ENCODE peak calls at places on chromosomes 3 and 15, in four cellular contexts. G, Y, A and L are unnamed samples.
A peak's percentile ranks its signal among the peaks of the same experiment; 100 is the strongest.

GRCh38 chr3:134363381-134363755 is 10.9 kb downstream of the AMOTL2 start:
- DNase-seq in Y (no peak), G (no peak), A (no peak), L (no peak)

GRCh38 chr3:174884776-174885568 is 25.8 kb downstream of the NAALADL2 start:
- DNase-seq in Y (no peak), G (no peak), A (peak; percentile 64), L (no peak)

GRCh38 chr3:42118762-42119361 is 27.7 kb downstream of the TRAK1 start:
- DNase-seq in A (peak; percentile 54), Y (peak; percentile 11), G (no peak), L (no peak)

GRCh38 chr15:92934706-92935105 is 34.6 kb downstream of the CHD2 start:
- DNase-seq in G (no peak), Y (no peak), A (no peak), L (no peak)

GRCh38 chr15:62737551-62737950 is 305.0 kb upstream of the TPM1 start:
- DNase-seq in Y (no peak), G (no peak), A (no peak), L (no peak)

GRCh38 chr15:58267026-58267425 is 128.8 kb downstream of the AQP9 start:
- DNase-seq in Y (no peak), G (no peak), A (no peak), L (no peak)

GRCh38 chr15:73127302-73127936 is 75.2 kb downstream of the NEO1 start:
- DNase-seq in A (peak; percentile 52), G (no peak), Y (peak; percentile 14), L (no peak)

GRCh38 chr3:152352559-152352958 is 83.8 kb downstream of the MBNL1 start:
- DNase-seq in A (no peak), Y (no peak), G (no peak), L (no peak)

GRCh38 chr3:134419214-134419965 is 45.1 kb upstream of the AMOTL2 start:
- DNase-seq in A (no peak), Y (no peak), G (no peak), L (no peak)

GRCh38 chr15:73677146-73677607 is 7.0 kb upstream of the CD276 start:
- DNase-seq in A (peak; percentile 66), Y (peak; percentile 60), G (peak; percentile 48), L (no peak)

GRCh38 chr3:57717491-57717890 is 24.6 kb upstream of the DENND6A start:
- DNase-seq in A (no peak), G (no peak), Y (no peak), L (no peak)

GRCh38 chr15:78360426-78360825 is 20.3 kb downstream of the CRABP1 start:
- DNase-seq in A (peak; percentile 88), G (no peak), Y (no peak), L (no peak)

GRCh38 chr15:85623648-85624047 is 171.1 kb downstream of the KLHL25 start:
- DNase-seq in Y (no peak), A (no peak), G (no peak), L (no peak)

GRCh38 chr15:23073890-23074631 is 34.7 kb upstream of the TUBGCP5 start:
- DNase-seq in G (no peak), A (no peak), Y (no peak), L (no peak)